ENCODE peak calls at places on chromosomes 2 and 18, in eight cellular contexts. B is DMS153; E is central memory CD4-positive, alpha-beta T cell; O is activated T-helper 1 cell treated with anti-CD3 and anti-CD28 coated beads, Interleukin-2, amount 50 U/mL, for 16 hours; Q is stimulated activated CD4-positive, alpha-beta T cell treated with anti-CD3 and anti-CD28 coated beads, Interleukin-1b, Interleukin-23, amount 100 ng/mL, for 24 hours; Y is EL; A is A549; F is GM12865. L is an unnamed sample.

GRCh38 chr2:189521686-189522434 is 58.7 kb downstream of the SLC40A1 start:
- DNase-seq in E (no peak), Y (no peak), O (no peak), B (no peak), Q (no peak), F (no peak), A (peak; percentile 74), L (no peak)

GRCh38 chr2:3041841-3042600 is 335.6 kb downstream of the EIPR1 start:
- DNase-seq in O (no peak), E (no peak), B (no peak), Y (no peak), F (no peak), A (no peak), Q (no peak), L (no peak)

GRCh38 chr2:57880967-57881366 is 165.6 kb upstream of the VRK2 start:
- DNase-seq in Y (no peak), Q (no peak), F (no peak), B (no peak), A (no peak), E (no peak), O (no peak), L (no peak)

GRCh38 chr18:12376034-12376717 is 851 bp downstream of the AFG3L2 start:
- DNase-seq in Q (no peak), B (no peak), E (no peak), F (peak; percentile 54), A (peak; percentile 14), Y (peak; percentile 35), O (no peak), L (no peak)

GRCh38 chr2:174025271-174026121 is 60.3 kb upstream of the SP3 start:
- DNase-seq in B (no peak), O (no peak), Q (no peak), F (no peak), E (no peak), A (no peak), Y (peak; percentile 41), L (no peak)

GRCh38 chr2:60118917-60119316 is 434.5 kb downstream of the BCL11A start:
- DNase-seq in E (no peak), Q (no peak), Y (no peak), F (no peak), B (no peak), A (no peak), O (no peak), L (no peak)

GRCh38 chr2:128440666-128441340 is 122.1 kb upstream of the HS6ST1 start:
- DNase-seq in B (no peak), Y (no peak), F (no peak), O (no peak), Q (no peak), E (no peak), A (no peak), L (no peak)

GRCh38 chr2:238573916-238574315 is 147.2 kb downstream of the ASB1 start:
- DNase-seq in F (no peak), A (no peak), Y (no peak), O (no peak), E (no peak), Q (no peak), B (peak; percentile 9), L (no peak)

GRCh38 chr2:46504685-46505559 is 25.6 kb downstream of the TMEM247 start:
- DNase-seq in B (no peak), E (no peak), O (no peak), A (no peak), F (no peak), Y (no peak), Q (no peak), L (no peak)

GRCh38 chr18:582465-582864 is 2.3 kb downstream of the CETN1 start:
- DNase-seq in Q (no peak), F (no peak), O (no peak), A (no peak), E (no peak), B (no peak), Y (no peak), L (no peak)

GRCh38 chr2:176134978-176135575 is 5.6 kb downstream of the HOXD8 start:
- DNase-seq in E (no peak), O (no peak), F (no peak), Y (peak; percentile 49), B (no peak), A (peak; percentile 15), Q (no peak), L (no peak)

GRCh38 chr18:46877329-46877987 is 39.8 kb downstream of the PIAS2 start:
- DNase-seq in A (no peak), F (no peak), Y (no peak), O (no peak), E (no peak), Q (no peak), B (peak; percentile 41), L (no peak)

GRCh38 chr2:226117506-226118065 is 682.0 kb downstream of the IRS1 start:
- DNase-seq in A (no peak), Y (peak; percentile 71), Q (no peak), O (no peak), F (no peak), B (no peak), E (no peak), L (no peak)

GRCh38 chr2:43007901-43008300 is 215.5 kb upstream of the HAAO start:
- DNase-seq in B (no peak), F (no peak), Q (no peak), E (no peak), A (no peak), O (no peak), Y (no peak), L (no peak)

GRCh38 chr2:25711641-25712369 is 38.4 kb upstream of the DTNB start:
- DNase-seq in O (no peak), Y (no peak), A (no peak), Q (no peak), E (no peak), B (no peak), F (no peak), L (peak; percentile 28)

GRCh38 chr18:78506031-78506461 is 473.6 kb upstream of the SALL3 start:
- DNase-seq in E (no peak), B (no peak), Q (no peak), A (no peak), F (no peak), O (no peak), Y (no peak), L (no peak)

GRCh38 chr2:120673205-120673550 is 62.5 kb upstream of the GLI2 start:
- DNase-seq in A (no peak), Y (no peak), B (no peak), O (no peak), Q (no peak), F (no peak), E (no peak), L (no peak)

GRCh38 chr2:85796549-85797262 is 42.9 kb downstream of the ATOH8 start:
- DNase-seq in O (no peak), F (no peak), B (no peak), A (no peak), Q (no peak), Y (peak; percentile 36), E (no peak), L (no peak)

L was measured in GDM1.